ENCODE peak calls at places on chromosomes 4 and X, in eight cellular contexts. P is heart left ventricle, X is ovary, Z is left lung, O is neuronal stem cell, K is mammary epithelial cell, N is right atrium auricular region, Q is HCT116. W is an unnamed sample. For H3K9me3, the result is how much of the 10 kb centered on the place peaks cover.

GRCh38 chr4:169975837-169976796 is 50.1 kb downstream of the MFAP3L start:
- DNase-seq in O (no peak), Q (no peak), P (no peak), N (no peak), K (peak), X (no peak), Z (no peak), W (no peak)

GRCh38 chrX:101682723-101683122 is 23.1 kb upstream of the ARMCX2 start:
- DNase-seq in P (no peak), N (no peak), Z (no peak), O (no peak), K (no peak), Q (no peak), X (no peak), W (no peak)

GRCh38 chr4:73222466-73223257 is 35.9 kb downstream of the ANKRD17 start:
- DNase-seq in Z (no peak), P (peak), Q (peak), O (peak), N (no peak), X (no peak), K (peak), W (no peak)

GRCh38 chr4:73021634-73022033 is 47.9 kb downstream of the COX18 start:
- DNase-seq in O (no peak), N (no peak), P (no peak), Q (peak), X (no peak), Z (no peak), K (peak), W (no peak)

GRCh38 chr4:57190651-57191481 is 80.7 kb upstream of the IGFBP7 start:
- DNase-seq in X (no peak), K (peak), Q (peak), P (no peak), O (peak), Z (no peak), N (no peak), W (no peak)

GRCh38 chr4:6991771-6992557 is 51.2 kb upstream of the TADA2B start:
- DNase-seq in O (no peak), P (peak), K (peak), Z (no peak), X (no peak), N (no peak), Q (no peak), W (no peak)

GRCh38 chrX:22060451-22060940 is 28.4 kb downstream of the PHEX start:
- DNase-seq in K (peak), N (no peak), X (no peak), P (no peak), Z (no peak), Q (no peak), O (no peak), W (no peak)

GRCh38 chrX:38649227-38649626 is 87.9 kb downstream of the TSPAN7 start:
- DNase-seq in P (no peak), Q (no peak), O (no peak), N (no peak), Z (no peak), K (no peak), X (no peak), W (no peak)

GRCh38 chrX:53445977-53446376 is 11.8 kb upstream of the HSD17B10 start:
- DNase-seq in Q (no peak), X (no peak), O (no peak), P (peak), K (peak), Z (no peak), N (no peak), W (no peak)

GRCh38 chr4:26032142-26032541 is 118.1 kb downstream of the SMIM20 start:
- DNase-seq in P (no peak), K (no peak), N (no peak), O (no peak), Q (no peak), X (no peak), Z (no peak), W (no peak)

GRCh38 chr4:38332699-38333098 is 331.3 kb upstream of the KLF3 start:
- DNase-seq in P (no peak), Q (no peak), X (peak), K (no peak), N (no peak), O (no peak), Z (no peak), W (no peak)

GRCh38 chr4:52658671-52659015 is 458 bp downstream of the USP46 start:
- DNase-seq in P (no peak), Z (no peak), N (no peak), X (no peak), K (no peak), O (peak), Q (no peak), W (no peak)

GRCh38 chrX:49120104-49120503 is 3.4 kb downstream of the GPKOW start:
- DNase-seq in O (no peak), N (no peak), Z (no peak), Q (no peak), K (no peak), X (no peak), P (no peak), W (no peak)

GRCh38 chrX:15350329-15350996 is 15.1 kb upstream of the PIGA start:
- DNase-seq in O (no peak), P (no peak), K (no peak), Q (no peak), Z (no peak), X (no peak), N (no peak), W (no peak)

GRCh38 chr4:5747746-5748365 is 36.9 kb downstream of the EVC start:
- DNase-seq in O (no peak), N (peak), X (no peak), Z (no peak), K (peak), P (peak), Q (no peak), W (no peak)

GRCh38 chr4:25857851-25858400 is 4.9 kb downstream of the SEL1L3 start:
- DNase-seq in K (no peak), Z (no peak), O (no peak), X (no peak), Q (no peak), N (no peak), P (no peak), W (no peak)

GRCh38 chr4:21948347-21949072 is at the start of gene KCNIP4:
- DNase-seq in X (peak), O (peak), Z (peak), N (no peak), K (peak), P (no peak), Q (no peak), W (peak)

GRCh38 chr4:56149601-56150000 is 200.9 kb downstream of the CEP135 start:
- DNase-seq in Q (no peak), Z (no peak), P (no peak), N (no peak), O (no peak), K (no peak), X (no peak), W (no peak)

GRCh38 chrX:23871905-23872546 is 35.7 kb downstream of the APOO start:
- DNase-seq in X (no peak), P (no peak), Z (no peak), N (no peak), Q (no peak), O (no peak), K (no peak), W (no peak)

GRCh38 chr4:102734591-102735385 is 26.0 kb downstream of the MANBA start:
- DNase-seq in X (no peak), P (no peak), Q (no peak), N (no peak), K (peak), O (no peak), Z (no peak), W (no peak)

GRCh38 chr4:154626793-154627484 is 14.5 kb upstream of the FGG start:
- DNase-seq in Q (peak), N (peak), X (peak), Z (peak), P (peak), O (peak), K (peak), W (peak)

GRCh38 chr4:140116442-140117104 is 37.4 kb downstream of the MAML3 start:
- DNase-seq in Q (no peak), Z (no peak), X (no peak), N (no peak), P (no peak), O (no peak), K (peak), W (no peak)

GRCh38 chr4:173332963-173333657 is 1.0 kb downstream of the HMGB2 start:
- DNase-seq in P (no peak), Z (no peak), Q (no peak), O (no peak), X (no peak), K (peak), N (no peak), W (no peak)

GRCh38 chr4:25723409-25723808 is 67.8 kb downstream of the SLC34A2 start:
- DNase-seq in X (no peak), N (no peak), P (no peak), Z (no peak), K (no peak), Q (no peak), O (no peak), W (no peak)

GRCh38 chrX:86028681-86029080 is 18.7 kb downstream of the CHM start:
- DNase-seq in Z (no peak), Q (no peak), X (no peak), N (no peak), P (no peak), K (no peak), O (no peak), W (no peak)

GRCh38 chrX:134761788-134762187 is 103.5 kb upstream of the PLAC1 start:
- DNase-seq in X (no peak), P (no peak), K (no peak), N (no peak), Q (no peak), O (no peak), Z (no peak), W (no peak)

GRCh38 chrX:111585337-111585736 is 73.9 kb downstream of the SERTM2 start:
- DNase-seq in K (no peak), P (no peak), O (peak), Q (no peak), X (no peak), N (no peak), Z (no peak), W (no peak)

GRCh38 chr4:104591505-104591904 is 96.8 kb upstream of the CXXC4 start:
- DNase-seq in Q (no peak), O (peak), P (peak), N (no peak), Z (no peak), K (no peak), X (peak), W (no peak)

GRCh38 chrX:123924181-123924580 is 37.3 kb upstream of the STAG2 start:
- DNase-seq in X (no peak), Z (no peak), P (no peak), Q (no peak), N (no peak), K (no peak), O (no peak), W (no peak)

GRCh38 chr4:177016541-177017141 is 223.9 kb upstream of the VEGFC start:
- DNase-seq in Q (no peak), X (no peak), Z (no peak), P (no peak), K (peak), N (no peak), O (no peak), W (no peak)
- H3K9me3 ChIP-seq in Q (under half), X (under half), Z (under half), P (under half), K (under half), N (under half), O (under half), W (under half)

GRCh38 chrX:9638871-9639270 is 126.8 kb downstream of the GPR143 start:
- DNase-seq in Q (no peak), Z (no peak), P (no peak), K (no peak), O (no peak), N (no peak), X (no peak), W (no peak)
- H3K27ac ChIP-seq in Q (no peak), Z (no peak), P (no peak), K (no peak), O (no peak), N (no peak), X (no peak), W (no peak)

DNA sequence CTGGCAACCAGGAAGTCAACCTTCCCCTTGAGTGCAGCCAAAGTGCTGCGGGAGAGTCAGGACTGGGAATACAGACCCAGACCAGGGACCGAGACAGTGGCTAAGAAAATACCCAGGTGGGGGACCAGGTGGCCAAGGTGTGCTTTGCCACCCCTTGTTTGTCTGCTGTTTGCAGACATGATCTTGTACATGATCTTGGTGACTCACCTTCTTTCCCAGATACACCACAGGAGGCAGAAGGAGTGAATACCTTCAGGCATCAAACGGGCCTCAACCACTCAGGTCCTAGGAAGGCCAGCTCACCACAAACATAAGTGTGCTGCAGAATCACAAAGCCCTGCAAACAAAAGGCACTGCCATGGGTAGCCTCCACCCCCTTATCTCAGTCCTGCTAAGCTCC is 62.0 kb downstream of the CNGA2 start:
- DNase-seq in X (no peak), N (peak), Q (no peak), Z (no peak), O (no peak), P (no peak), K (peak), W (no peak)
- H3K9me3 ChIP-seq in X (under half), N (under half), Q (under half), Z (under half), O (under half), P (under half), K (under half), W (under half)

GRCh38 chrX:46757593-46757992 is 1.3 kb downstream of the SLC9A7 start:
- DNase-seq in X (no peak), Q (no peak), K (peak), Z (no peak), P (no peak), N (no peak), O (no peak), W (no peak)

GRCh38 chrX:46758956-46759644 is at the start of gene SLC9A7:
- DNase-seq in Z (peak), N (peak), Q (peak), P (peak), X (peak), O (peak), K (peak), W (peak)

GRCh38 chrX:46757052-46757451 is 1.9 kb downstream of the SLC9A7 start:
- DNase-seq in N (no peak), Q (no peak), K (peak), X (no peak), O (no peak), Z (no peak), P (no peak), W (no peak)

GRCh38 chrX:46759645-46759974 is 692 bp upstream of the SLC9A7 start:
- DNase-seq in K (no peak), P (no peak), Z (no peak), O (peak), N (no peak), X (no peak), Q (no peak), W (no peak)

GRCh38 chrX:46758163-46758955 is 559 bp downstream of the SLC9A7 start:
- DNase-seq in X (peak), Q (no peak), Z (peak), K (peak), N (no peak), O (peak), P (no peak), W (peak)
- H3K27ac ChIP-seq in X (peak), Q (peak), Z (no peak), K (peak), N (no peak), O (no peak), P (peak), W (peak)

DNA sequence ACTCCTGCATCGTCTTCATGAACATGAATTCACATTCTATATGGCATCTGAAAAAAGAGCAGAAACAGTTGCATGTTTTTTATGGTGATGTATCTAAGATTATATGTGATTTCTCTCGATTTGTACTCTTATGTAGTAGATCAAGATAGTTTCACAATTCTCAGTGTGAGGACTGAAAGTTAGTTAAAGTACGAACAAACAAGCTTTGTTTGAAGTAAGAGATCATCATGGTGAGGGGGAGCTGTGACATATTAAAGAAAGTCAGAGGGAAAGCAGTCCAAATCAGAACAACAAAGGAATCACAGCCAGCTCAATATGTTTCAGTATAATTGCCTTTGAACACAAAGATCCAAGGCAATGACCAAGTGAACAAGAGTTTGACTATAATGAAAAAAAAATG is 1140.6 kb downstream of the SH3BGRL start:
- DNase-seq in X (no peak), K (no peak), O (no peak), Z (no peak), P (no peak), N (no peak), Q (no peak), W (no peak)
- H3K9me3 ChIP-seq in X (under half), K (under half), O (under half), Z (under half), P (under half), N (under half), Q (under half), W (under half)

GRCh38 chrX:154728791-154729190 is 22.1 kb downstream of the GAB3 start:
- DNase-seq in Z (no peak), X (no peak), N (no peak), K (no peak), O (no peak), P (no peak), Q (no peak), W (no peak)
- H3K27ac ChIP-seq in Z (peak), X (no peak), N (peak), K (no peak), O (no peak), P (peak), Q (no peak), W (peak)

GRCh38 chr4:61752617-61753016 is 552.5 kb downstream of the ADGRL3 start:
- DNase-seq in Q (no peak), K (no peak), P (no peak), N (no peak), Z (no peak), X (no peak), O (no peak), W (no peak)
- H3K9me3 ChIP-seq in Q (under half), K (under half), P (under half), N (under half), Z (under half), X (under half), O (under half), W (under half)

DNA sequence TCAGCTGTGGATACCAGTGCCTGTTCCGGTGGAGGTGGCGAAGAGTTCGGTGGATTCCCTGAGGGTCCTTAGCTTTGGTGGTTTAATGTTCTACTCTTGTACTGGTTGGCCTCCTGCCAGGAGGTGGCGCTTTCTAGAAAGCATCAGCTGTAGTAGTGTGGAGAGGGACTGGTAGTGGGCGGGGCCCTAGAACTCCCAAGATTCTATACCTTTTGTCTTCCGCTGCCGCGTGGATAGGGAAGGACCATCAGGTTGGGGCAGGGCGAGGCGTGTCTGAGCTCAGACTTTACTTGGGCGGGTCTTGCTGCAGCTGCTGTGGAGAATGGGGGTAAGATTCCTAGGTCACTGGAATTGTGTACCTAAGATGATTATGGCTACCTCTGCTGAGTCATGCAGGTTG is 390.3 kb downstream of the FAM47A start:
- DNase-seq in Z (no peak), O (no peak), Q (no peak), P (no peak), X (no peak), K (no peak), N (no peak), W (peak)
- H3K27ac ChIP-seq in Z (no peak), O (no peak), Q (no peak), P (no peak), X (no peak), K (no peak), N (no peak), W (no peak)

DNA sequence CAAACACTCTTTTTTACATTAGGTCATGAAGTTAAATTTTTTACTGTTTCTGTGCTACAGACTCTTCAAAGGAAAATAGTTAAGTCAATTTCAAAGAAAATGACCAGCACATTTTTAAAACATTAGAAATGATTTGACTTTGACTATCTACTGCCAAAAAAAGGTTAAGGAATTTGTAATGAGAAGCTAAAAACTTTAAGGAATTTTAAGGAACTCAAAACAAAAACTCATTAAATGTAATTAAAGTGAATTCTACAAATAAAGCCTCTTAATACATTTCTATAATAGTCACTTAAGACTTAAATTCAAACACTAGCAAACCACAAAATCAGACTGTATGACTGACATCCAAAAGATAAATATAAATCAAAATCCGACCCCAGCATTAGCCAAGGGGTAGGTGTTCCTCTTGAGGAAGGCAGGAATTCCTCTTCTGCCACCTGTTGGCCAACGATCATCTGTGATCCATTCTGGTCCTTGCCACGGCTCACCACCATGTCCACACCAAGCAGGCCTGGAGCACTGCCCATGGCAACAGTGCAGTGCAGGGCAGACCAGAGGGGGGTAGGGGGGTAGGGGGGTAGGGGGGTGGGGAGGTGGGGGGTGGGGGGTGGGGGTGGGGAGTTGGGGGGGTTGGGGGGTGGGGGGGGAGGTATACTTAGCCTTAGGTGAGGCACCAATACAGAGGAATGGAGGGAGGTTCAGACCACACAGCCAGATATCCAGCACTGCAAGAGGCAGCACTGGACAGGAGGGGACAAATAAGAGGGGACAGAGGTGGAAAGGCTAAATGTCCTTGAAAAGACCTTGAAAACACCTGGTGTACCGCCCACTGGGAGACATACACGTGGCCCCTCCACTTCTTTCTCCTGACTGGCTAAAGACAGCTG is 287.4 kb downstream of the CHIC1 start:
- DNase-seq in O (no peak), P (peak), K (peak), N (no peak), Q (peak), X (peak), Z (no peak), W (no peak)
- H3K9me3 ChIP-seq in O (under half), P (under half), K (under half), N (under half), Q (under half), X (under half), Z (under half), W (under half)

DNA sequence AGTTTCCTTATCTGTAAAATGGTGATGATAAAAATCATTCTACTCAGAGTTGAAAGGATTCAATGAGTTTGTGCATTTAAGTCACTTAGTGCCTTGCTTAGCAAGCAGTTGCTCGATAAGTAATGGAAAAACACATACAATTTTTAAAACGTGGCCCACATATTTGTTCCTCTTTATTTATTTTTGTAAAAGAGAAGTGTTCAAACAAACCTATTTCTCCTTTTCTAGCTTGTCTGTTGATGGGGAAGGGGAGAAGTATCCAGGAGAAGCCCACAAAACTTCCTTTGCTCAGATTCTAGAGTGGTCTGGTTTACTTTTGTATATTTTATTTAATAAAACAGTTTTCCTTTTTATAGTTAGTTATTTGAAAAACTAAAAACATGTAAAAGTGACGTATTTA is 3.3 kb upstream of the HPGDS start:
- DNase-seq in Z (no peak), N (no peak), Q (no peak), K (no peak), P (no peak), O (no peak), X (no peak), W (no peak)
- H3K27ac ChIP-seq in Z (no peak), N (no peak), Q (no peak), K (no peak), P (no peak), O (no peak), X (no peak), W (no peak)